ENCODE peak calls at places on chromosomes 5 and 9, in seven cellular contexts. One of them, this sample, is unnamed. For H3K9me3, the result is how much of the 10 kb centered on the place peaks cover.

GRCh38 chr5:93184041-93184440 is 397.0 kb downstream of the NR2F1-AS1 start:
- DNase-seq in GM23248: no peak
- DNase-seq in neural progenitor cell: no peak
- DNase-seq in hepatocyte: no peak
- DNase-seq in fibroblast of lung: no peak
- DNase-seq in HepG2: no peak
- DNase-seq in keratinocyte: no peak
- DNase-seq in this sample: no peak

GRCh38 chr9:16450043-16450442 is 420.4 kb downstream of the BNC2 start:
- DNase-seq in neural progenitor cell: no peak
- DNase-seq in HepG2: no peak
- DNase-seq in keratinocyte: no peak
- DNase-seq in hepatocyte: no peak
- DNase-seq in GM23248: no peak
- DNase-seq in fibroblast of lung: no peak
- DNase-seq in this sample: no peak

GRCh38 chr9:77751341-77752091 is 103.4 kb upstream of the GNA14 start:
- DNase-seq in neural progenitor cell: peak
- DNase-seq in fibroblast of lung: peak
- DNase-seq in HepG2: peak
- DNase-seq in GM23248: peak
- DNase-seq in hepatocyte: peak
- DNase-seq in keratinocyte: no peak
- DNase-seq in this sample: peak

GRCh38 chr5:178378527-178379484 is 146.2 kb upstream of the PHYKPL start:
- DNase-seq in GM23248: no peak
- DNase-seq in keratinocyte: no peak
- DNase-seq in HepG2: no peak
- DNase-seq in neural progenitor cell: no peak
- DNase-seq in hepatocyte: no peak
- DNase-seq in fibroblast of lung: no peak
- DNase-seq in this sample: no peak

GRCh38 chr9:5688109-5688508 is 59.2 kb downstream of the RIC1 start:
- DNase-seq in HepG2: no peak
- DNase-seq in GM23248: no peak
- DNase-seq in fibroblast of lung: peak
- DNase-seq in keratinocyte: no peak
- DNase-seq in hepatocyte: no peak
- DNase-seq in neural progenitor cell: no peak
- DNase-seq in this sample: no peak

GRCh38 chr5:112418412-112419049 is 546 bp downstream of the EPB41L4A start:
- DNase-seq in hepatocyte: no peak
- DNase-seq in HepG2: no peak
- DNase-seq in fibroblast of lung: no peak
- DNase-seq in keratinocyte: no peak
- DNase-seq in neural progenitor cell: peak
- DNase-seq in GM23248: peak
- DNase-seq in this sample: no peak

GRCh38 chr5:63125392-63125791 is 546.8 kb downstream of the LRRC70 start:
- DNase-seq in GM23248: no peak
- DNase-seq in keratinocyte: no peak
- DNase-seq in hepatocyte: no peak
- DNase-seq in fibroblast of lung: no peak
- DNase-seq in neural progenitor cell: no peak
- DNase-seq in HepG2: no peak
- DNase-seq in this sample: no peak

GRCh38 chr5:177315411-177315810 is 3.7 kb upstream of the MXD3 start:
- DNase-seq in neural progenitor cell: no peak
- DNase-seq in keratinocyte: no peak
- DNase-seq in GM23248: no peak
- DNase-seq in fibroblast of lung: no peak
- DNase-seq in hepatocyte: no peak
- DNase-seq in HepG2: no peak
- DNase-seq in this sample: no peak

GRCh38 chr5:5658226-5658625 is 235.7 kb downstream of the ICE1 start:
- DNase-seq in hepatocyte: peak
- DNase-seq in fibroblast of lung: peak
- DNase-seq in HepG2: no peak
- DNase-seq in GM23248: peak
- DNase-seq in keratinocyte: no peak
- DNase-seq in neural progenitor cell: no peak
- DNase-seq in this sample: no peak

GRCh38 chr5:67063055-67063454 is 133.5 kb downstream of the CD180 start:
- DNase-seq in neural progenitor cell: no peak
- DNase-seq in fibroblast of lung: peak
- DNase-seq in HepG2: no peak
- DNase-seq in hepatocyte: no peak
- DNase-seq in keratinocyte: no peak
- DNase-seq in GM23248: no peak
- DNase-seq in this sample: no peak

GRCh38 chr9:76404401-76404800 is 10.2 kb upstream of the RFK start:
- DNase-seq in fibroblast of lung: no peak
- DNase-seq in GM23248: no peak
- DNase-seq in keratinocyte: no peak
- DNase-seq in hepatocyte: no peak
- DNase-seq in HepG2: no peak
- DNase-seq in neural progenitor cell: no peak
- DNase-seq in this sample: no peak

GRCh38 chr5:178473858-178474257 is 116.3 kb downstream of the COL23A1 start:
- DNase-seq in HepG2: no peak
- DNase-seq in hepatocyte: no peak
- DNase-seq in neural progenitor cell: no peak
- DNase-seq in fibroblast of lung: no peak
- DNase-seq in GM23248: no peak
- DNase-seq in keratinocyte: no peak
- DNase-seq in this sample: peak

GRCh38 chr9:78035369-78035993 is 3.9 kb upstream of the GNAQ start:
- DNase-seq in neural progenitor cell: peak
- DNase-seq in hepatocyte: peak
- DNase-seq in fibroblast of lung: peak
- DNase-seq in keratinocyte: peak
- DNase-seq in HepG2: peak
- DNase-seq in GM23248: peak
- DNase-seq in this sample: peak

GRCh38 chr9:96621619-96622018 is 2.0 kb upstream of the CDC14B start:
- DNase-seq in hepatocyte: no peak
- DNase-seq in fibroblast of lung: no peak
- DNase-seq in HepG2: peak
- DNase-seq in neural progenitor cell: no peak
- DNase-seq in keratinocyte: no peak
- DNase-seq in GM23248: peak
- DNase-seq in this sample: no peak

GRCh38 chr9:37061763-37062162 is 27.7 kb upstream of the PAX5 start:
- DNase-seq in HepG2: peak
- DNase-seq in fibroblast of lung: peak
- DNase-seq in keratinocyte: no peak
- DNase-seq in GM23248: no peak
- DNase-seq in neural progenitor cell: no peak
- DNase-seq in hepatocyte: peak
- DNase-seq in this sample: no peak

GRCh38 chr9:6680797-6681146 is 35.2 kb upstream of the GLDC start:
- DNase-seq in HepG2: peak
- DNase-seq in GM23248: peak
- DNase-seq in hepatocyte: peak
- DNase-seq in neural progenitor cell: peak
- DNase-seq in fibroblast of lung: peak
- DNase-seq in keratinocyte: no peak
- DNase-seq in this sample: no peak

GRCh38 chr9:12426198-12426864 is 266.9 kb upstream of the TYRP1 start:
- DNase-seq in GM23248: peak
- DNase-seq in keratinocyte: no peak
- DNase-seq in fibroblast of lung: no peak
- DNase-seq in neural progenitor cell: peak
- DNase-seq in hepatocyte: peak
- DNase-seq in HepG2: no peak
- DNase-seq in this sample: no peak

GRCh38 chr9:81032030-81032572 is 657.2 kb downstream of the TLE1 start:
- DNase-seq in GM23248: peak
- DNase-seq in keratinocyte: peak
- DNase-seq in fibroblast of lung: peak
- DNase-seq in neural progenitor cell: no peak
- DNase-seq in HepG2: peak
- DNase-seq in hepatocyte: peak
- DNase-seq in this sample: no peak

GRCh38 chr5:68405026-68405684 is 189.6 kb downstream of the PIK3R1 start:
- DNase-seq in GM23248: peak
- DNase-seq in hepatocyte: peak
- DNase-seq in fibroblast of lung: peak
- DNase-seq in HepG2: no peak
- DNase-seq in keratinocyte: no peak
- DNase-seq in neural progenitor cell: no peak
- DNase-seq in this sample: no peak

GRCh38 chr5:150079655-150080461 is 6.5 kb downstream of the CSF1R start:
- DNase-seq in hepatocyte: no peak
- DNase-seq in fibroblast of lung: no peak
- DNase-seq in neural progenitor cell: no peak
- DNase-seq in keratinocyte: no peak
- DNase-seq in HepG2: no peak
- DNase-seq in GM23248: no peak
- DNase-seq in this sample: no peak

GRCh38 chr5:145833616-145834200 is 1.4 kb downstream of the PRELID2 start:
- DNase-seq in neural progenitor cell: no peak
- DNase-seq in fibroblast of lung: no peak
- DNase-seq in hepatocyte: no peak
- DNase-seq in GM23248: no peak
- DNase-seq in HepG2: no peak
- DNase-seq in keratinocyte: no peak
- DNase-seq in this sample: no peak

GRCh38 chr5:145838276-145838675 is 3.1 kb upstream of the PRELID2 start:
- DNase-seq in hepatocyte: peak
- DNase-seq in keratinocyte: no peak
- DNase-seq in HepG2: peak
- DNase-seq in GM23248: no peak
- DNase-seq in fibroblast of lung: no peak
- DNase-seq in neural progenitor cell: peak
- DNase-seq in this sample: no peak

GRCh38 chr5:145834554-145834916 is 607 bp downstream of the PRELID2 start:
- DNase-seq in neural progenitor cell: no peak
- DNase-seq in HepG2: no peak
- DNase-seq in hepatocyte: peak
- DNase-seq in fibroblast of lung: peak
- DNase-seq in keratinocyte: no peak
- DNase-seq in GM23248: no peak
- DNase-seq in this sample: no peak

GRCh38 chr5:145834917-145835838 is at the start of gene PRELID2:
- DNase-seq in neural progenitor cell: peak
- DNase-seq in HepG2: peak
- DNase-seq in keratinocyte: no peak
- DNase-seq in GM23248: peak
- DNase-seq in hepatocyte: peak
- DNase-seq in fibroblast of lung: peak
- DNase-seq in this sample: no peak

DNA sequence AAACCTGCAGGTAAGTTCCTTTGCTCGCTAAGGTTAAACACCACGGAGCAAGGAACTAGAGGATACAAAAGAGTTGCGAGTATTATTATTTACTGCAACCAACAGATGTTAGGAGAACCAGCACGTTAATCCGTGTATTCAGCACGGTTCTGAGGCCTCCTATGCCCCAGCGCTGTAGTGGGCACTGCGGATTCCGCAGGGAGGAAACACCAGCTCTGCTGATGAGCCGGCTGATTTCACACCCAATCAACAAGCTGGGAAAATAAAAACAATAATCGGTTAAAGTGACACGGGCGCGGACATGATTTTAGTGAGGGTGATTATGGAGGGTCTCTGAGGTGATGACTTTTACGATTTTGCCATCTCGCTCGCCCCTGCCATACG is 689 bp upstream of the PRELID2 start:
- DNase-seq in keratinocyte: no peak
- DNase-seq in hepatocyte: no peak
- DNase-seq in HepG2: no peak
- DNase-seq in neural progenitor cell: peak
- DNase-seq in GM23248: no peak
- DNase-seq in fibroblast of lung: no peak
- DNase-seq in this sample: no peak
- H3K4me2 ChIP-seq in keratinocyte: peak
- H3K4me2 ChIP-seq in hepatocyte: peak
- H3K4me2 ChIP-seq in HepG2: peak
- H3K4me2 ChIP-seq in neural progenitor cell: peak
- H3K4me2 ChIP-seq in GM23248: peak
- H3K4me2 ChIP-seq in fibroblast of lung: peak
- H3K4me2 ChIP-seq in this sample: no peak

DNA sequence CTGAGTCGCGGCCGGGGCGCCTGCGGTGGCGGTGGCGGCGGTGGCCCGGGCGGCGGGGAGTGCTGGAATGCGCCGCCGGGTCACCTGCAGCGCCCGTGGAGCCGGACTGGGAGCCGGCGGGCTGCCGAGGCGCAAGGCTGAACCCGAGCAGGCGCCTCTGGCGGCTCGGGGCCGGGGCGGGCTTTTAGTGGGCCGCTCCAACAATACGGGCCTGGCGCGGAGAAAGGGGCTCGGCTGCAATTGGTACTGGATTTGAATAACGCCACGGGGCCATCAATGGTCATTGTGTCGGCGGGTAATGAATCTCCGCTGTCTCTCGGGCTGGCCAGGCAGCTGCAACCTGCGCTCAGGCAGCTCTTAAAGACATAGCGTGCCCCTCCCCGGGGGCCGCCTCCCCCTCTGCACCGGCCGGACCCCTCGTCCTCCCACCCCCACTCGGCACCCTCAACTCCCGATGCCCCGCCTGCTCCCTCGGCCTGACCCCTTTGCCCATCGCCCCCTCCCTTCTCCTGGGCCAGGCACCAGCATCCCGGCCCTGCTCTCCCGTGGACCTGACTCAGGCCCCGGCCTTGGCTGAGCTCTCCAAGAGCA is 22.1 kb downstream of the URM1 start:
- DNase-seq in HepG2: no peak
- DNase-seq in keratinocyte: no peak
- DNase-seq in GM23248: no peak
- DNase-seq in hepatocyte: no peak
- DNase-seq in fibroblast of lung: no peak
- DNase-seq in neural progenitor cell: peak
- DNase-seq in this sample: no peak
- TF ChIP-seq EZH2 in HepG2: no peak
- TF ChIP-seq EZH2 in keratinocyte: no peak
- TF ChIP-seq EZH2 in GM23248: no peak
- TF ChIP-seq EZH2 in hepatocyte: peak
- TF ChIP-seq EZH2 in fibroblast of lung: no peak
- TF ChIP-seq EZH2 in neural progenitor cell: no peak
- TF ChIP-seq EZH2 in this sample: no peak

GRCh38 chr5:148003226-148003625 is 60.6 kb upstream of the SPINK5 start:
- DNase-seq in fibroblast of lung: no peak
- DNase-seq in hepatocyte: no peak
- DNase-seq in GM23248: no peak
- DNase-seq in keratinocyte: no peak
- DNase-seq in HepG2: no peak
- DNase-seq in neural progenitor cell: no peak
- DNase-seq in this sample: no peak
- H3K9me3 ChIP-seq in fibroblast of lung: under half
- H3K9me3 ChIP-seq in hepatocyte: under half
- H3K9me3 ChIP-seq in GM23248: under half
- H3K9me3 ChIP-seq in keratinocyte: under half
- H3K9me3 ChIP-seq in HepG2: under half
- H3K9me3 ChIP-seq in neural progenitor cell: under half
- H3K9me3 ChIP-seq in this sample: under half

DNA sequence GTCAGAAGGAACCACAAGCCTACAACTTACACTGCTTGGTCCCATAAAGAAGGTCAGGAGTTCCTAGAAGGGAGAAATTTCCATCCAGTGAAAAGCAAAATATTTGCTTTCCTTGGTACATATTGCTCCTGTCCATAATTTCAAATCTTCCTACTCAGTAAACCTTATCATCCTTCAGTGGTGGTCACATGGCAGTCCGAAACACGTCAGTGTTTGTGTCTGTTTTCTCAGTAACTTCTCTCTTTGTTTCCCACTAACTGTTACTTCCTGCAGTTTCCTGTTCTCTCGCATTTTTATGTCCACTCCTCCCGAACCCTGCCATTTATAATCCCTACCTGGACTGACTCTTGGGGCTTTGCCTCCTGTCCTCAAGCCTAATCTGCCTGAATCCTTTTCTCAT is 129.1 kb downstream of the FANCC start:
- DNase-seq in neural progenitor cell: no peak
- DNase-seq in GM23248: no peak
- DNase-seq in keratinocyte: no peak
- DNase-seq in HepG2: no peak
- DNase-seq in hepatocyte: no peak
- DNase-seq in fibroblast of lung: no peak
- DNase-seq in this sample: no peak
- H3K4me2 ChIP-seq in neural progenitor cell: no peak
- H3K4me2 ChIP-seq in GM23248: no peak
- H3K4me2 ChIP-seq in keratinocyte: no peak
- H3K4me2 ChIP-seq in HepG2: no peak
- H3K4me2 ChIP-seq in hepatocyte: peak
- H3K4me2 ChIP-seq in fibroblast of lung: no peak
- H3K4me2 ChIP-seq in this sample: no peak

This sample was measured in DND-41.